ENCODE peak calls at places on chromosomes 6 and 20, in five cellular contexts. L is cardiac muscle cell; R is ovary; F is Karpas-422; X is CD8-positive, alpha-beta memory T cell. P is an unnamed sample. For H3K36me3 and H3K4me1, the result is how much of the 10 kb centered on the place peaks cover.

GRCh38 chr6:99282479-99283062 is 66.9 kb downstream of the FAXC start:
- DNase-seq in L (peak), R (no peak), F (peak), X (no peak), P (no peak)

GRCh38 chr6:52213127-52213526 is 27.0 kb downstream of the IL17A start:
- DNase-seq in L (no peak), R (no peak), F (no peak), X (no peak), P (no peak)

GRCh38 chr6:1787109-1787466 is 177.4 kb downstream of the FOXC1 start:
- DNase-seq in L (no peak), R (no peak), F (no peak), X (no peak), P (no peak)

GRCh38 chr6:162032620-162033019 is 694.9 kb downstream of the PRKN start:
- DNase-seq in L (peak), R (no peak), F (no peak), X (no peak), P (no peak)

GRCh38 chr20:25066386-25066785 is 8.4 kb upstream of the ACSS1 start:
- DNase-seq in L (no peak), R (no peak), F (no peak), X (no peak), P (no peak)

GRCh38 chr6:158677906-158678305 is 28.1 kb downstream of the SYTL3 start:
- DNase-seq in L (no peak), R (no peak), F (peak), X (no peak), P (no peak)

GRCh38 chr6:132768051-132768517 is 10.4 kb upstream of the VNN2 start:
- DNase-seq in L (peak), R (no peak), F (peak), X (peak), P (no peak)

GRCh38 chr6:50707652-50708325 is 5.5 kb upstream of the TFAP2D start:
- DNase-seq in L (peak), R (no peak), F (no peak), X (no peak), P (no peak)

GRCh38 chr20:35263609-35264223 is 14.2 kb downstream of the MMP24OS start:
- DNase-seq in L (no peak), R (no peak), F (no peak), X (no peak), P (no peak)

GRCh38 chr20:9485614-9486325 is 28.6 kb upstream of the LAMP5 start:
- DNase-seq in L (no peak), R (no peak), F (no peak), X (no peak), P (no peak)

GRCh38 chr6:167576050-167576741 is 250.5 kb upstream of the AFDN start:
- DNase-seq in L (no peak), R (no peak), F (no peak), X (no peak), P (no peak)

GRCh38 chr20:64167676-64168075 is 3.4 kb downstream of the MYT1 start:
- DNase-seq in L (no peak), R (no peak), F (no peak), X (no peak), P (no peak)

GRCh38 chr6:157622427-157622826 is 200.6 kb upstream of the SNX9 start:
- DNase-seq in L (no peak), R (no peak), F (no peak), X (no peak), P (no peak)

GRCh38 chr20:47605673-47606413 is 104.2 kb downstream of the NCOA3 start:
- DNase-seq in L (no peak), R (no peak), F (no peak), X (no peak), P (no peak)

DNA sequence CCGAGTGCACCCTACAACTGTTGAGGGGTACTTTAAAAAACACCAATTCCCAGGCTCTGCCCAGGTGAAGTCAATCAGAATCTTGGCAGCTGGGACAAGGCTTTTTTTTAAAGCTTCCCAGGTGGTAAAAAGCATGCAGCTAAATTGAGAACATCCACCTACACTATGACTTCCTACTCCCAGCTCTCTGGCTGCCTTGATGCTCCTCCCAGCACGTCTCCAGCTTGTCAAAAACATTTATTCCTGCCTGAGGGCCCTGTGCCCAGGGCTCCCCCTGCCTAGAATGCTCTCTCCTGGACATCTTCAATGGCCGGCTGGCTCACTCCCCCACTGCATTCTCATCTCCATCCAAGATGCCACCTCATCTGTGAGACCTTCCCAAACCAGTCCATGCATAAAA is 9.9 kb downstream of the ZBTB24 start:
- DNase-seq in L (no peak), R (no peak), F (no peak), X (no peak), P (no peak)
- H3K36me3 ChIP-seq in L (under half), R (under half), F (half or more), X (half or more), P (half or more)

GRCh38 chr6:39221746-39222641 is 7.3 kb downstream of the KCNK5 start:
- DNase-seq in L (no peak), R (no peak), F (no peak), X (no peak), P (no peak)
- H3K4me1 ChIP-seq in L (under half), R (under half), F (under half), X (under half), P (under half)

GRCh38 chr6:43786664-43787329 is 16.8 kb downstream of the VEGFA start:
- DNase-seq in L (no peak), R (no peak), F (no peak), X (no peak), P (no peak)

GRCh38 chr6:43785904-43786303 is 15.9 kb downstream of the VEGFA start:
- DNase-seq in L (no peak), R (no peak), F (no peak), X (no peak), P (no peak)

GRCh38 chr6:43782764-43783513 is 12.9 kb downstream of the VEGFA start:
- DNase-seq in L (no peak), R (no peak), F (no peak), X (no peak), P (no peak)

GRCh38 chr6:43784049-43784855 is 14.2 kb downstream of the VEGFA start:
- DNase-seq in L (no peak), R (no peak), F (no peak), X (no peak), P (no peak)

GRCh38 chr6:43785220-43785752 is 15.3 kb downstream of the VEGFA start:
- DNase-seq in L (no peak), R (no peak), F (no peak), X (no peak), P (no peak)
- H3K36me3 ChIP-seq in L (half or more), R (under half), F (under half), X (under half), P (under half)

GRCh38 chr20:37541326-37541725 is 13.7 kb upstream of the BLCAP start:
- DNase-seq in L (no peak), R (no peak), F (no peak), X (no peak), P (no peak)
- H3K4me1 ChIP-seq in L (under half), R (under half), F (under half), X (under half), P (under half)

GRCh38 chr6:43075791-43076092 is 372 bp upstream of the PTK7 start:
- DNase-seq in L (no peak), R (no peak), F (no peak), X (no peak), P (no peak)

GRCh38 chr6:43074847-43075741 is 1.0 kb upstream of the PTK7 start:
- DNase-seq in L (peak), R (peak), F (no peak), X (no peak), P (no peak)

DNA sequence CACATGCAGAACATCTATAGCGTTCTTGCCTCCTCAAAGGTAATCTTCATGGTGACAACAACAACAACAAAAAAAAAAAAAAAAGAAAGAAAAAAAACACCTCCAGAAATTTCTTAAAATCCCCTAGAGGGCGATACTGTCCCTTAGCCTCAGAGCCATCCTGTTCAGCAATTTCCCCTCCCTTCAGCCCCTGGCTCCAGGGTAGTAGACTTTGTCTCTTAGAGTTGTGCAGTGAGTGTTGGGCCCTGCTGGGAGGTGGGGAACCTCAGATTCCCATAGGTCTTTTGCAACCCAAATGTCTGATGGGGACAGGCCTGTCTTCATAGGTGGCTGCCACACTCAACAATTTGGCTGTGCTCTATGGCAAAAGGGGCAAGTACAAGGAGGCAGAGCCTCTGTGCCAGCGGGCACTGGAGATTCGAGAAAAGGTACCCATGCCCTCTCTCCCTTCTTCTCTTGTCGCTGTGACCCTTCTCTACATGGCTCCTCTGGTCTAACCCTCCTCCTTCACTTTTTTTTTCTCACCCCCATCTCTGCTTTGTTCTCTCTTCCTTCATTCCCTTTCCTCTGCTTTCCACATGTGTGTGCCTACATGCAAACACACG is 6.0 kb upstream of the PTK7 start:
- DNase-seq in L (peak), R (peak), F (peak), X (no peak), P (no peak)
- H3K36me3 ChIP-seq in L (under half), R (under half), F (under half), X (under half), P (under half)

DNA sequence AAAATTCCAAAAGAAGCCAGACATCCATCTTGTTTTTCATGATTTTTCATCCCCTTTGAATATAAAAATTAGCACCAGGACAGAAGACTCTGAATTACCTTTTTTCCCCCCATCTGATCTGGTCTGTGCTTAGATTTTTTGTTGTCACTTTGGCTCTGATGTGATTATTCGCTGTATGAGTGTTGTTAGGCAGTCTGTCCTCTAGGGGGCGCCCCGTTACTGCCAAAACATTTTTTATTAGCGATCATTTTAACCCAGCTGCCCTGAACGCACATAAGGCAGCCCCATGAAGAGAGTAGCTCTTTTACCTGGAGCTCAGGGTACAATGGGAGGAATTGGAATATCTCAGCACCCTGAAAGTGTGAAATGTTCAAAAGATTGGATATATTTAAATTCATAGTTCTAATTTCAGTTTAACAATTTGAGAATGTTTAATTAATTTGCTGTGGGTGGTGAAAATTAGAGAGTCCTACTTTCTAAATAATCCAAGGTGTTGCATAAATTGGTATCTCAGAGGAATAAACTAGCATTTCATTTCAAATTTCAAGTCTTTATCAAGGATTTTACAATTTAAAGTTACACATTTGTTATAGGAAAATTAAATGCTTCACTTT is 60.8 kb downstream of the PRPH2 start:
- DNase-seq in L (peak), R (peak), F (peak), X (peak), P (peak)
- H3K4me1 ChIP-seq in L (under half), R (under half), F (under half), X (under half), P (under half)

DNA sequence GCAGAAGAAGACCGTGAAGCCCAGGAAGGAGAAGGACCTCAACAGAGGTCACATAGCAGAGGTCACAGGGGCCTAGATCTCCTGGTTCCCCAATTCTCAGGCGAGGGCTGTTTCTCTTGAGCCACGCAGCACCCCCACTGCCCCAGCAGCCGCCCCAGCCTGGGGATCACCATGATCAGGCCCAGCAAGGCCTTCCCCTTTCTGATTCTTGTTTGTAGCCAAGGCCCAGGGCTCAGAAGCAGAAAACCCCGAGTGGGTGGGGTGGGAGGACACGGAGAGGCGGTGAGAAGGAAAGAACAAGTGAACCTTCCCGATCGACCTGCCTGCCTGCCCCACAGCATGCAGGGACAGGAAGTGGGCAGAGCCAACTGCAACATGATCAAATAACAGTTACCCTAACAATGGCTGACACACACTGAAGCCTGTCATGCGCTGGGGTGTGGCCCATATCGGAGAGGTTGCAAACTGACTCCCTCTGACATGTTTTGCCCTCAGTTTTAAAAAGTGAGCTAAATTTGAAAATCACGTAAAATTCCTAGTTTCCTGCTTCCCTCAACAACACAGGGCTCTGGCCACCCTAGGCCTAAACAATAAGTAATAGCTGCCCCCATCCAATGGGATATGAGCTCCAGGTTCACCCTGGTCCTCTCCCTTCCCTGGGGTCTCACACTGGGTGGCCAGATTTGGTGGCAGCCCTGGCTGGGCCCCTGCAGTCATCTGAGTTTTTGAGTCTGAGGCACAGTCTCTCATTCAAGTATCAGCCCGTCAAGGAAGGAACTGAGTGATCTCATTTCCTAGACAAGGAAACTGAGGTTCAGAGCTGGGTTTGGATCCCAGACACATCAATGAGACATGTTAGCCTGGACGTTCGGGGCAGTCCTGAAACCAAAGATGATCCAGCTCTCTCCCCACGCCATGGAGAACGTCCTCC is 6.5 kb downstream of the PEDS1 start:
- DNase-seq in L (no peak), R (no peak), F (peak), X (peak), P (peak)
- H3K36me3 ChIP-seq in L (under half), R (under half), F (under half), X (under half), P (under half)

GRCh38 chr20:34023937-34024732 is 30.4 kb downstream of the RALY start:
- DNase-seq in L (no peak), R (no peak), F (no peak), X (no peak), P (no peak)
- H3K4me1 ChIP-seq in L (under half), R (under half), F (under half), X (half or more), P (under half)

DNA sequence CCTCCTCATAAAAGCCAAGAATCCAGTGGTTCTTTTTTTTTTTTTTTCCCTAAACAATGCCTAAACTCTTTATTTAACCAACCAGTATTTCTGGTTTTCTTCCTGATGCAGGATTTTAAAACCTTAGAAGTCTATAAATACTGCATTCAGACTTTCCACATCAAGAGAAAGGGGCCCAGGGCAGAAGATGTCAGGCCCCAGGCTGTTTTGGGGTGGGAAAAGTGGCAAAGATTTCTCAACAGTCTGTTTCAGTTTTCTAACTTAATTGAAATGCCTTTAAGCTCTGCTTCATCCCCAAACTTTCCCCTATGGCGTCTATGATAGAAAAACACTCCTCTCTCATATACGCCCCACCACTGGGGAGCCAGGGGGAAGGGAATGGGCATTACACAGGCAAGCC is 33.1 kb downstream of the QRSL1 start:
- DNase-seq in L (no peak), R (no peak), F (no peak), X (no peak), P (no peak)
- H3K36me3 ChIP-seq in L (under half), R (under half), F (half or more), X (under half), P (under half)

P was measured in effector memory CD4-positive, alpha-beta T cell.